ENCODE peak calls at places on chromosomes 5 and 9, in five cellular contexts. One of them, this sample, is unnamed.

GRCh38 chr5:128350705-128351104 is 187.3 kb downstream of the FBN2 start:
- DNase-seq in fibroblast of pulmonary artery: no peak
- DNase-seq in lower lobe of right lung: no peak
- DNase-seq in MCF 10A: no peak
- DNase-seq in fibroblast of villous mesenchyme: no peak
- DNase-seq in this sample: no peak

GRCh38 chr5:3377831-3378230 is 217.8 kb upstream of the IRX1 start:
- DNase-seq in lower lobe of right lung: no peak
- DNase-seq in fibroblast of pulmonary artery: no peak
- DNase-seq in fibroblast of villous mesenchyme: no peak
- DNase-seq in MCF 10A: no peak
- DNase-seq in this sample: no peak

GRCh38 chr9:104121022-104121421 is 26.9 kb downstream of the SMC2 start:
- DNase-seq in fibroblast of pulmonary artery: no peak
- DNase-seq in fibroblast of villous mesenchyme: no peak
- DNase-seq in lower lobe of right lung: no peak
- DNase-seq in MCF 10A: no peak
- DNase-seq in this sample: no peak

GRCh38 chr5:1910861-1911772 is 28.4 kb upstream of the IRX4 start:
- DNase-seq in fibroblast of villous mesenchyme: no peak
- DNase-seq in fibroblast of pulmonary artery: no peak
- DNase-seq in lower lobe of right lung: no peak
- DNase-seq in MCF 10A: no peak
- DNase-seq in this sample: no peak

GRCh38 chr5:111772456-111772855 is 15.5 kb upstream of the NREP start:
- DNase-seq in MCF 10A: peak; percentile 31
- DNase-seq in lower lobe of right lung: no peak
- DNase-seq in fibroblast of pulmonary artery: no peak
- DNase-seq in fibroblast of villous mesenchyme: no peak
- DNase-seq in this sample: no peak

GRCh38 chr5:36703245-36703860 is 96.9 kb downstream of the SLC1A3 start:
- DNase-seq in MCF 10A: peak; percentile 58
- DNase-seq in lower lobe of right lung: peak; percentile 68
- DNase-seq in fibroblast of villous mesenchyme: peak; percentile 52
- DNase-seq in fibroblast of pulmonary artery: peak; percentile 67
- DNase-seq in this sample: no peak

GRCh38 chr9:135281661-135282000 is 194.2 kb downstream of the OLFM1 start:
- DNase-seq in fibroblast of pulmonary artery: no peak
- DNase-seq in fibroblast of villous mesenchyme: no peak
- DNase-seq in MCF 10A: no peak
- DNase-seq in lower lobe of right lung: no peak
- DNase-seq in this sample: no peak

GRCh38 chr5:81428866-81429265 is 34.9 kb upstream of the ACOT12 start:
- DNase-seq in fibroblast of pulmonary artery: peak; percentile 9
- DNase-seq in MCF 10A: no peak
- DNase-seq in lower lobe of right lung: no peak
- DNase-seq in fibroblast of villous mesenchyme: no peak
- DNase-seq in this sample: no peak

GRCh38 chr5:59793000-59793399 is 100.5 kb downstream of the PDE4D start:
- DNase-seq in MCF 10A: peak; percentile 98
- DNase-seq in fibroblast of pulmonary artery: peak; percentile 97
- DNase-seq in fibroblast of villous mesenchyme: peak; percentile 86
- DNase-seq in lower lobe of right lung: no peak
- DNase-seq in this sample: no peak

GRCh38 chr5:97618721-97619120 is 435.7 kb upstream of the RIOK2 start:
- DNase-seq in fibroblast of pulmonary artery: no peak
- DNase-seq in MCF 10A: no peak
- DNase-seq in lower lobe of right lung: no peak
- DNase-seq in fibroblast of villous mesenchyme: peak; percentile 9
- DNase-seq in this sample: no peak

GRCh38 chr5:31995714-31996113 is 178.4 kb downstream of the GOLPH3 start:
- DNase-seq in fibroblast of pulmonary artery: no peak
- DNase-seq in fibroblast of villous mesenchyme: no peak
- DNase-seq in lower lobe of right lung: no peak
- DNase-seq in MCF 10A: no peak
- DNase-seq in this sample: no peak

GRCh38 chr9:72485821-72486605 is 35.4 kb upstream of the TMC1 start:
- DNase-seq in MCF 10A: no peak
- DNase-seq in fibroblast of villous mesenchyme: peak; percentile 21
- DNase-seq in fibroblast of pulmonary artery: peak; percentile 55
- DNase-seq in lower lobe of right lung: no peak
- DNase-seq in this sample: no peak

GRCh38 chr5:107607656-107608368 is 62.9 kb downstream of the EFNA5 start:
- DNase-seq in fibroblast of pulmonary artery: peak; percentile 16
- DNase-seq in lower lobe of right lung: no peak
- DNase-seq in MCF 10A: peak; percentile 30
- DNase-seq in fibroblast of villous mesenchyme: no peak
- DNase-seq in this sample: no peak

GRCh38 chr5:102231693-102232619 is 64.1 kb downstream of the SLCO4C1 start:
- DNase-seq in MCF 10A: no peak
- DNase-seq in fibroblast of villous mesenchyme: no peak
- DNase-seq in lower lobe of right lung: peak; percentile 65
- DNase-seq in fibroblast of pulmonary artery: no peak
- DNase-seq in this sample: no peak

GRCh38 chr5:150394103-150394502 is 18.6 kb downstream of the CD74 start:
- DNase-seq in MCF 10A: no peak
- DNase-seq in fibroblast of pulmonary artery: peak; percentile 26
- DNase-seq in lower lobe of right lung: no peak
- DNase-seq in fibroblast of villous mesenchyme: peak; percentile 10
- DNase-seq in this sample: no peak

GRCh38 chr5:15515229-15515628 is 15.2 kb downstream of the FBXL7 start:
- DNase-seq in lower lobe of right lung: no peak
- DNase-seq in fibroblast of pulmonary artery: peak; percentile 11
- DNase-seq in fibroblast of villous mesenchyme: no peak
- DNase-seq in MCF 10A: no peak
- DNase-seq in this sample: no peak
- TF ChIP-seq CTCF in lower lobe of right lung: no peak
- TF ChIP-seq CTCF in fibroblast of pulmonary artery: no peak
- TF ChIP-seq CTCF in fibroblast of villous mesenchyme: no peak
- TF ChIP-seq CTCF in MCF 10A: no peak
- TF ChIP-seq CTCF in this sample: no peak

GRCh38 chr9:131422241-131422792 is 28.4 kb downstream of the PRRC2B start:
- DNase-seq in MCF 10A: peak; percentile 53
- DNase-seq in fibroblast of pulmonary artery: no peak
- DNase-seq in lower lobe of right lung: no peak
- DNase-seq in fibroblast of villous mesenchyme: no peak
- DNase-seq in this sample: no peak

GRCh38 chr9:131429121-131430012 is 35.5 kb downstream of the PRRC2B start:
- DNase-seq in fibroblast of pulmonary artery: no peak
- DNase-seq in MCF 10A: no peak
- DNase-seq in lower lobe of right lung: no peak
- DNase-seq in fibroblast of villous mesenchyme: no peak
- DNase-seq in this sample: no peak

GRCh38 chr9:131423171-131423581 is 29.3 kb downstream of the PRRC2B start:
- DNase-seq in fibroblast of villous mesenchyme: peak; percentile 88
- DNase-seq in fibroblast of pulmonary artery: peak; percentile 83
- DNase-seq in MCF 10A: peak; percentile 94
- DNase-seq in lower lobe of right lung: peak; percentile 58
- DNase-seq in this sample: peak; percentile 48

GRCh38 chr9:131421691-131422090 is 27.8 kb downstream of the PRRC2B start:
- DNase-seq in MCF 10A: no peak
- DNase-seq in fibroblast of pulmonary artery: no peak
- DNase-seq in fibroblast of villous mesenchyme: no peak
- DNase-seq in lower lobe of right lung: no peak
- DNase-seq in this sample: no peak

GRCh38 chr9:131426545-131426944 is 32.7 kb downstream of the PRRC2B start:
- DNase-seq in MCF 10A: no peak
- DNase-seq in fibroblast of pulmonary artery: no peak
- DNase-seq in lower lobe of right lung: no peak
- DNase-seq in fibroblast of villous mesenchyme: no peak
- DNase-seq in this sample: no peak
- TF ChIP-seq CTCF in MCF 10A: no peak
- TF ChIP-seq CTCF in fibroblast of pulmonary artery: no peak
- TF ChIP-seq CTCF in lower lobe of right lung: no peak
- TF ChIP-seq CTCF in fibroblast of villous mesenchyme: no peak
- TF ChIP-seq CTCF in this sample: no peak

GRCh38 chr5:38672059-38672791 is 115.8 kb upstream of the LIFR start:
- DNase-seq in MCF 10A: peak; percentile 75
- DNase-seq in fibroblast of pulmonary artery: peak; percentile 90
- DNase-seq in fibroblast of villous mesenchyme: peak; percentile 99
- DNase-seq in lower lobe of right lung: no peak
- DNase-seq in this sample: no peak
- TF ChIP-seq CTCF in MCF 10A: no peak
- TF ChIP-seq CTCF in fibroblast of pulmonary artery: no peak
- TF ChIP-seq CTCF in fibroblast of villous mesenchyme: peak; percentile 28
- TF ChIP-seq CTCF in lower lobe of right lung: no peak
- TF ChIP-seq CTCF in this sample: no peak

DNA sequence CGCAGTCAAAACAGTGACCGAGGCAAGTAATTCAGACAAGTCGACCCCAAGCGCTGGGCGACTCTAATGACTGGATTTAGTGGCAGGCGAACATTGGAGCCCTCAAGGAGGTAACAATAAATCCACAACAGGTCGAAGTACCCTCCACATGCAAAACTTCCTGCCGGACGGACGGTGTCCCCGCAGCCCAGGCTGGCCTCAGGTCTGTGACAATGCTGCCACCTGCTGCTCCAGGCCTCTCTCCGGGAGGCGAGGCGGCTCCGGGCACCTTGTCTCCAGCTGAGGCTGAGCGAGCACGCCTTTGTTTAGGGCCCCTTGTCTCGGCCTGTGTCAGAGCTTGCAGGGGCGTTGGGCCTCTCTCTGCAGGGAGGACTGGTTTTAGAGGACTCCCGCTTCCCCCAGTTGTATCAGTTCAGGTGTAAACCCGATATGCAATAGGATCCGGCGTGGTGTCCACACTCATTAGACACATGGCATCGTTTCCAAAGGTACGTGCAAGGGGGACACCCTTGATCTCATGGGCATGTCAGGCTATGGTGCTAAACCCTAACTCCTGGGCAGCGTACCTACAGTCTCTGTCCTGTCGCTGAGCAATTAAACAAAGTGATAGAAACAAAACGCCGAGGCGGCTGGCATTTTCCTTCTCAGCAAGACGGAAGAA is 628.0 kb upstream of the ADAMTS16 start:
- DNase-seq in fibroblast of villous mesenchyme: no peak
- DNase-seq in MCF 10A: peak; percentile 54
- DNase-seq in fibroblast of pulmonary artery: peak; percentile 0
- DNase-seq in lower lobe of right lung: peak; percentile 76
- DNase-seq in this sample: peak; percentile 59
- TF ChIP-seq CTCF in fibroblast of villous mesenchyme: no peak
- TF ChIP-seq CTCF in MCF 10A: peak; percentile 61
- TF ChIP-seq CTCF in fibroblast of pulmonary artery: no peak
- TF ChIP-seq CTCF in lower lobe of right lung: peak; percentile 53
- TF ChIP-seq CTCF in this sample: no peak